ENCODE peak calls at places on chromosomes 7 and 10, in eight cellular contexts. R, Q, T, G, P, U, N and Z are unnamed samples.

GRCh38 chr7:96484091-96484490 is 162.2 kb upstream of the SLC25A13 start:
- DNase-seq in U (no peak), R (no peak), T (no peak), N (no peak), Q (no peak), P (no peak), G (no peak), Z (no peak)

GRCh38 chr10:22655312-22655973 is 58.9 kb downstream of the PIP4K2A start:
- DNase-seq in T (peak), N (peak), Q (peak), G (peak), P (peak), R (no peak), U (no peak), Z (no peak)

GRCh38 chr10:16505168-16505567 is 16.5 kb downstream of the C1QL3 start:
- DNase-seq in Q (no peak), T (peak), U (no peak), R (no peak), G (no peak), P (no peak), N (peak), Z (peak)

GRCh38 chr7:18520450-18521235 is 25.1 kb downstream of the HDAC9 start:
- DNase-seq in G (peak), R (no peak), N (peak), U (no peak), P (peak), T (peak), Q (peak), Z (peak)

GRCh38 chr7:3149231-3149960 is 105.7 kb upstream of the CARD11 start:
- DNase-seq in N (no peak), P (no peak), Q (no peak), R (peak), T (no peak), U (no peak), G (no peak), Z (no peak)

GRCh38 chr7:4268040-4268965 is 413.8 kb upstream of the FOXK1 start:
- DNase-seq in R (no peak), U (no peak), T (no peak), P (no peak), N (no peak), G (no peak), Q (no peak), Z (no peak)

GRCh38 chr7:132930881-132931280 is 151.0 kb downstream of the CHCHD3 start:
- DNase-seq in Q (no peak), U (no peak), T (peak), G (no peak), P (peak), R (no peak), N (peak), Z (no peak)

GRCh38 chr10:72156223-72156622 is 59.6 kb upstream of the ANAPC16 start:
- DNase-seq in P (no peak), G (no peak), R (no peak), N (no peak), T (no peak), U (no peak), Q (no peak), Z (no peak)

GRCh38 chr7:155861480-155861868 is 49.2 kb upstream of the SHH start:
- DNase-seq in G (no peak), Q (no peak), N (no peak), U (no peak), T (peak), P (peak), R (peak), Z (no peak)

GRCh38 chr7:5396542-5396941 is 27.1 kb downstream of the TNRC18 start:
- DNase-seq in T (peak), P (peak), N (no peak), U (no peak), R (no peak), Q (no peak), G (no peak), Z (no peak)

GRCh38 chr10:97547889-97548485 is 24.6 kb upstream of the ANKRD2 start:
- DNase-seq in P (no peak), N (no peak), Q (peak), G (no peak), T (no peak), R (no peak), U (no peak), Z (no peak)

GRCh38 chr10:15321431-15322321 is 49.4 kb downstream of the FAM171A1 start:
- DNase-seq in Q (peak), U (no peak), N (peak), R (peak), P (peak), T (no peak), G (no peak), Z (peak)

GRCh38 chr7:141203177-141203576 is 129.3 kb downstream of the TMEM178B start:
- DNase-seq in R (no peak), Q (no peak), N (no peak), G (no peak), U (no peak), P (no peak), T (no peak), Z (no peak)

GRCh38 chr10:24681476-24682088 is 42.1 kb downstream of the ARHGAP21 start:
- DNase-seq in U (no peak), N (no peak), T (peak), Q (no peak), R (no peak), G (no peak), P (peak), Z (no peak)

GRCh38 chr10:72085864-72086465 is 2.4 kb downstream of the SPOCK2 start:
- DNase-seq in Q (no peak), R (peak), G (no peak), P (no peak), T (no peak), N (no peak), U (peak), Z (no peak)

GRCh38 chr7:134327896-134328295 is 11.2 kb upstream of the SLC35B4 start:
- DNase-seq in N (peak), Q (peak), P (peak), U (peak), G (peak), R (no peak), T (peak), Z (no peak)

GRCh38 chr10:68560201-68560915 is at the start of gene TET1:
- DNase-seq in G (no peak), P (peak), Q (peak), T (no peak), U (no peak), N (peak), R (peak), Z (no peak)

GRCh38 chr7:75623390-75624133 is 115.2 kb downstream of the HIP1 start:
- DNase-seq in Q (no peak), R (no peak), G (no peak), U (peak), T (no peak), N (no peak), P (no peak), Z (no peak)

GRCh38 chr7:101950450-101951119 is 133.2 kb downstream of the CUX1 start:
- DNase-seq in R (no peak), N (peak), Q (peak), P (peak), U (no peak), G (no peak), T (no peak), Z (no peak)

GRCh38 chr7:131110294-131111080 is 217.2 kb upstream of the MKLN1 start:
- DNase-seq in R (peak), Q (no peak), P (peak), N (peak), G (no peak), U (peak), T (peak), Z (no peak)

GRCh38 chr7:131108212-131108980 is 219.3 kb upstream of the MKLN1 start:
- DNase-seq in Q (no peak), G (no peak), T (peak), N (peak), R (no peak), P (peak), U (no peak), Z (no peak)

GRCh38 chr7:131111081-131111576 is 216.5 kb upstream of the MKLN1 start:
- DNase-seq in U (peak), R (no peak), G (no peak), P (peak), T (peak), Q (peak), N (peak), Z (peak)

GRCh38 chr7:131109011-131109756 is 218.5 kb upstream of the MKLN1 start:
- DNase-seq in U (no peak), R (no peak), G (no peak), T (peak), Q (no peak), P (peak), N (no peak), Z (no peak)

DNA sequence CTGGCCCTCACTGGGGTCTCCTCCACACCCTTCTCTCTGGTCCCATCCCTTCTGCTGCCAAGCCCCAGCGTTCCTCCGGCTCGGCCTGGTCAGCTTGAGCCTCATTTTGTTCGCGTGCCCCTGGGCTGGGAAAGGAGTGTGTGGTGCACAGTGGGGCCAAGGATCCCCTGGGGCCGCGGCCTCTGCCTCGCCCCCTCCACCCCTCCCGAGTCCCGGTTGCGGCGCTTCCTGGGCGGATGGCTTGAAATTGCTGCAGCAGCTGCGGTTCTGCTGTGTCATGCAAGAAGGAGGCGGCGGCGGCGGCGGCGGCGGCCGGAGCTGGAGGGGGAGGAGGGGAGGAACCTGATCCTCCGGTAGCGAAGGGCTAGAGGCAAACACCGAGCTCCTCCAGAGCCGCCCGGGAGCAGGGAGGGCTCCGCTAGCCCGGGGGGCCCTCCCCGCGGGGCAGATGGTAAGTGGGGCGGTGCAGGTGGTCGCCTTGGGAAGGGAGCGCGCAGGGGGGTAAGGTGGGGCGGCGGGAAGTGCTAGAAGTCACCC is 217.9 kb upstream of the MKLN1 start:
- DNase-seq in R (peak), N (peak), U (peak), T (peak), P (peak), G (no peak), Q (peak), Z (no peak)
- H3K4me3 ChIP-seq in R (peak), N (peak), U (peak), T (peak), P (peak), G (peak), Q (peak), Z (peak)

GRCh38 chr10:69825604-69826003 is 23.9 kb downstream of the COL13A1 start:
- DNase-seq in P (no peak), N (no peak), R (no peak), T (no peak), G (no peak), Q (no peak), U (no peak), Z (no peak)

GRCh38 chr10:69826094-69826493 is 24.4 kb downstream of the COL13A1 start:
- DNase-seq in T (no peak), G (no peak), P (no peak), R (no peak), U (no peak), N (no peak), Q (no peak), Z (no peak)

GRCh38 chr10:69829792-69830191 is 28.1 kb downstream of the COL13A1 start:
- DNase-seq in R (no peak), N (no peak), G (no peak), Q (no peak), P (no peak), U (peak), T (no peak), Z (no peak)

GRCh38 chr10:69828115-69828870 is 26.6 kb downstream of the COL13A1 start:
- DNase-seq in G (no peak), Q (no peak), T (no peak), R (no peak), U (no peak), P (no peak), N (no peak), Z (no peak)

GRCh38 chr10:69826789-69827532 is 25.3 kb downstream of the COL13A1 start:
- DNase-seq in P (no peak), T (no peak), Q (no peak), R (no peak), N (no peak), G (no peak), U (no peak), Z (no peak)
- TF ChIP-seq CTCF in P (peak), T (no peak), Q (peak), R (no peak), N (peak), G (no peak), U (no peak), Z (peak)

GRCh38 chr7:71322201-71322600 is 190.3 kb downstream of the GALNT17 start:
- DNase-seq in G (no peak), T (no peak), P (no peak), N (no peak), Q (no peak), U (no peak), R (no peak), Z (no peak)
- H3K4me3 ChIP-seq in G (no peak), T (no peak), P (no peak), N (no peak), Q (no peak), U (no peak), R (no peak), Z (no peak)

GRCh38 chr10:117496616-117497028 is 45.9 kb upstream of the EMX2 start:
- DNase-seq in N (peak), T (peak), R (peak), G (peak), U (peak), Q (peak), P (peak), Z (peak)
- TF ChIP-seq CTCF in N (peak), T (peak), R (peak), G (peak), U (peak), Q (peak), P (peak), Z (peak)

DNA sequence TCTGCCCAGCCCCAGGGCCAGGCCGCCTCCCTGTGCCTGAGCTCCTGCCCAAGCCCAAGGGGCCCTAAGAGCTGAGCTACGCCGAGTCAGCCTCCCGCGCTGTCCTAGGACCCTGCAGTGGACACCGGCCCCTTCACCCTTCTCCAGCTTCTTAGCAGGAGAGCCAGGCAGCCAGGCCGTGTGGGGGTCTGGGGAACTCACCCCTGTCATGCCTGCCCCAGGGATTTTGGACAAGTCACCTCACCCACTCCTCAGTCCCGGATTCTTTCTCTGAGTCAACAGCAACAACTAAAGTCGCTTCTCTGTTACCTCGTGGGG is 79.3 kb downstream of the MKI67 start:
- DNase-seq in P (no peak), G (no peak), R (no peak), T (no peak), N (no peak), Q (no peak), U (no peak), Z (no peak)
- H3K4me3 ChIP-seq in P (no peak), G (no peak), R (no peak), T (no peak), N (no peak), Q (no peak), U (no peak), Z (no peak)

DNA sequence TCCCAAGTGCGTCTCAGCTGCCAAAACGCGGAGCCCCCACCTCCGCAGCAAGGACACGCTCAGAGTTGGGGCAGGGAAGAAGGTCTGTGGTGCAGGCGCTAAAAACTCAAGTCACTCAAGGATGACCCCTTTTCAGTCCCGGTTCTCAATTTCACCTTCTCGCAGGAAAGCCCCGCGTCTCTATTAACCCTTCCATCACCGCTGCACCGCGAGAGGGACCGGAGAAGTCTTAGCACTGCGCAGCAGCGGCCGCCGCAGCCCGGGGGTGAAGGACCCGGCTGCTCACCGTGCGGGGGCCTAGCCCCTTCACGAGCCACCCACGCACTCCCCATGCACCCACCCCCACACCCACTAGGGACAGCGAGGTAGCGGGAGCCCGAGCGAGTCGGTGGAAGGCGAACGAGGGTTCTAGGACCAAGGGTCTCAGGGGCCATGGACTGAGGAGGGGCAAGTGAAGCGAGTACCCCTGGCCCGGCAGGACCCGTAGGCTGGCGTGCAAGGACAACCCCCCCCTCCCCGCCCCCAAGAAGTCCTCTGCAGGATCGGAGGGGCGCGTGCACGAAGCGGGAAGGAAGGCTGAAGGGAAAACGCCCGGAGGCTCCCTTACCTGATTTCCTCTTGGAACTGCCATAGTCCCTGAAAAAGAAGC is 162.8 kb downstream of the SH3PXD2A start:
- DNase-seq in T (no peak), P (no peak), Q (no peak), N (no peak), U (no peak), G (no peak), R (no peak), Z (no peak)
- TF ChIP-seq CTCF in T (no peak), P (no peak), Q (no peak), N (no peak), U (no peak), G (no peak), R (no peak), Z (no peak)

GRCh38 chr10:33473688-33474087 is 139.2 kb upstream of the NRP1 start:
- DNase-seq in U (no peak), N (no peak), G (no peak), Q (no peak), R (no peak), P (no peak), T (no peak), Z (no peak)

GRCh38 chr10:33478675-33479125 is 144.2 kb upstream of the NRP1 start:
- DNase-seq in N (no peak), G (no peak), P (no peak), T (no peak), U (no peak), R (no peak), Q (no peak), Z (no peak)

GRCh38 chr10:33478089-33478674 is 143.7 kb upstream of the NRP1 start:
- DNase-seq in U (no peak), R (no peak), Q (no peak), G (no peak), N (no peak), T (no peak), P (no peak), Z (no peak)

GRCh38 chr10:33477291-33478088 is 143.0 kb upstream of the NRP1 start:
- DNase-seq in G (no peak), U (no peak), N (no peak), T (no peak), P (no peak), Q (no peak), R (no peak), Z (no peak)

DNA sequence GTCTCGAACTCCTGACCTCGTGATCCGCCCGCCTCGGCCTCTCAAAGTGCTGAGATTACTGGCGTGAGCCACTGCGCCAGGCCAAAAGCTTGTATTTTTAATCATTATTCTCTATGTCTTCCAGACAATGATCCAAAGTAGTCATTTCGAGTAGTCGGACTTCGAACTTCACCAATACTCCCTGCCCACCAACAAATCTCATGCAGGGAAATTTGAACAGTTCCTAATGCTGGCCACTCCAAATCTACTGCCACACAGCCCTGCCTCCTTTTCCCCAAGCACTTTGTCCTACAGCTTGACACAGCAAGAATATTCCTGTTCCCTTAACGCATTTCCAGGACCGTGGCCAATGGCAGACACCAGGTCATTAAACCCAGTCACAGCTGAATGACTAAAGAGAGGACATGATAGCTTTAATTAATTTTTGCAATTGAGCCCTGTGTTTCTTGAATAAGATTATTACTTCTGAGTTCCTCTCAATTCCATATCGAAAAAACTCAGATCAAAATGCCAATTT is 142.3 kb upstream of the NRP1 start:
- DNase-seq in P (no peak), Q (no peak), U (no peak), R (no peak), T (no peak), N (no peak), G (no peak), Z (no peak)
- H3K4me3 ChIP-seq in P (no peak), Q (no peak), U (no peak), R (no peak), T (no peak), N (no peak), G (no peak), Z (no peak)

GRCh38 chr10:121753726-121754476 is 155.7 kb upstream of the FGFR2 start:
- DNase-seq in Q (peak), T (peak), R (no peak), G (no peak), N (peak), P (peak), U (no peak), Z (peak)
- TF ChIP-seq CTCF in Q (peak), T (peak), R (no peak), G (peak), N (peak), P (peak), U (no peak), Z (peak)

GRCh38 chr10:11163990-11164805 is 146.5 kb downstream of the CELF2 start:
- DNase-seq in Q (no peak), T (no peak), U (no peak), N (no peak), G (no peak), P (no peak), R (no peak), Z (no peak)
- H3K4me3 ChIP-seq in Q (peak), T (no peak), U (peak), N (no peak), G (peak), P (peak), R (peak), Z (peak)

GRCh38 chr7:44375236-44375699 is 49.9 kb upstream of the CAMK2B start:
- DNase-seq in R (no peak), N (no peak), T (no peak), Q (no peak), G (no peak), P (no peak), U (no peak), Z (no peak)
- TF ChIP-seq CTCF in R (no peak), N (peak), T (peak), Q (no peak), G (peak), P (no peak), U (peak), Z (peak)